ENCODE peak calls at places on chromosomes 1 and 21, in nine cellular contexts. One of them, this sample, is unnamed.

GRCh38 chr1:119882172-119883029 is 13.9 kb downstream of the ADAM30 start:
- DNase-seq in fibroblast of the aortic adventitia: peak
- DNase-seq in right atrium auricular region: no peak
- DNase-seq in breast epithelium: no peak
- DNase-seq in cardiac muscle cell: no peak
- DNase-seq in A549: no peak
- DNase-seq in HFFc6: peak
- DNase-seq in mesothelial cell of epicardium: no peak
- DNase-seq in IMR-90: peak
- DNase-seq in this sample: no peak

GRCh38 chr1:178501705-178502329 is 5.1 kb upstream of the CLEC20A start:
- DNase-seq in fibroblast of the aortic adventitia: peak
- DNase-seq in right atrium auricular region: peak
- DNase-seq in mesothelial cell of epicardium: peak
- DNase-seq in IMR-90: peak
- DNase-seq in breast epithelium: peak
- DNase-seq in cardiac muscle cell: peak
- DNase-seq in A549: peak
- DNase-seq in HFFc6: peak
- DNase-seq in this sample: peak

GRCh38 chr1:47313915-47314664 is at the start of gene STIL:
- DNase-seq in mesothelial cell of epicardium: peak
- DNase-seq in cardiac muscle cell: peak
- DNase-seq in right atrium auricular region: peak
- DNase-seq in fibroblast of the aortic adventitia: peak
- DNase-seq in IMR-90: peak
- DNase-seq in breast epithelium: peak
- DNase-seq in A549: peak
- DNase-seq in HFFc6: peak
- DNase-seq in this sample: peak

GRCh38 chr1:11538886-11539285 is 59.9 kb downstream of the DISP3 start:
- DNase-seq in HFFc6: no peak
- DNase-seq in mesothelial cell of epicardium: no peak
- DNase-seq in IMR-90: no peak
- DNase-seq in cardiac muscle cell: no peak
- DNase-seq in A549: no peak
- DNase-seq in right atrium auricular region: no peak
- DNase-seq in fibroblast of the aortic adventitia: no peak
- DNase-seq in breast epithelium: no peak
- DNase-seq in this sample: no peak

GRCh38 chr1:202959276-202959620 is 1.1 kb upstream of the ADIPOR1 start:
- DNase-seq in A549: peak
- DNase-seq in IMR-90: peak
- DNase-seq in right atrium auricular region: no peak
- DNase-seq in fibroblast of the aortic adventitia: no peak
- DNase-seq in HFFc6: peak
- DNase-seq in mesothelial cell of epicardium: no peak
- DNase-seq in breast epithelium: no peak
- DNase-seq in cardiac muscle cell: no peak
- DNase-seq in this sample: no peak

GRCh38 chr1:87252406-87252805 is 76.3 kb upstream of the LMO4 start:
- DNase-seq in IMR-90: peak
- DNase-seq in cardiac muscle cell: peak
- DNase-seq in right atrium auricular region: no peak
- DNase-seq in mesothelial cell of epicardium: no peak
- DNase-seq in HFFc6: no peak
- DNase-seq in fibroblast of the aortic adventitia: peak
- DNase-seq in A549: no peak
- DNase-seq in breast epithelium: no peak
- DNase-seq in this sample: peak

GRCh38 chr1:172638249-172638648 is 20.7 kb upstream of the FASLG start:
- DNase-seq in breast epithelium: no peak
- DNase-seq in IMR-90: no peak
- DNase-seq in fibroblast of the aortic adventitia: no peak
- DNase-seq in right atrium auricular region: no peak
- DNase-seq in A549: no peak
- DNase-seq in HFFc6: no peak
- DNase-seq in cardiac muscle cell: no peak
- DNase-seq in mesothelial cell of epicardium: no peak
- DNase-seq in this sample: no peak

GRCh38 chr21:19475525-19475924 is 1071.9 kb upstream of the TMPRSS15 start:
- DNase-seq in fibroblast of the aortic adventitia: no peak
- DNase-seq in breast epithelium: no peak
- DNase-seq in mesothelial cell of epicardium: no peak
- DNase-seq in cardiac muscle cell: peak
- DNase-seq in HFFc6: no peak
- DNase-seq in right atrium auricular region: no peak
- DNase-seq in A549: no peak
- DNase-seq in IMR-90: no peak
- DNase-seq in this sample: no peak

GRCh38 chr1:194369060-194369459 is 1182.6 kb upstream of the B3GALT2 start:
- DNase-seq in breast epithelium: no peak
- DNase-seq in A549: no peak
- DNase-seq in fibroblast of the aortic adventitia: no peak
- DNase-seq in right atrium auricular region: no peak
- DNase-seq in HFFc6: peak
- DNase-seq in IMR-90: peak
- DNase-seq in mesothelial cell of epicardium: no peak
- DNase-seq in cardiac muscle cell: no peak
- DNase-seq in this sample: no peak

DNA sequence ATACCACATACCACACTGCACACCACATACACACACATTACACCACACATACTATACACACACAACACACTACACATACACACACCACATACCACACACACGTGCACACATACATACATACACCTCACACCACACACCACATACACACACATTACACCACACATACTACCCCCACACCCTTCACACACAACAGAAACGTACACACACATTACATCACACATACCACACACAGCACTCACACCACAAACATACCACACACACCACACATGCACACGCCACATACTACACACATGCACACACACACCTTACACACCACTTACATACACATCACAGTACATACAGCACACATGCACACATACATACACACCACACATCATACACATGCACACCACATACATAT is 28.5 kb downstream of the RAB7B start:
- DNase-seq in fibroblast of the aortic adventitia: no peak
- DNase-seq in right atrium auricular region: no peak
- DNase-seq in A549: no peak
- DNase-seq in IMR-90: no peak
- DNase-seq in cardiac muscle cell: no peak
- DNase-seq in mesothelial cell of epicardium: no peak
- DNase-seq in HFFc6: no peak
- DNase-seq in breast epithelium: no peak
- DNase-seq in this sample: no peak
- TF ChIP-seq CTCF in fibroblast of the aortic adventitia: no peak
- TF ChIP-seq CTCF in right atrium auricular region: no peak
- TF ChIP-seq CTCF in A549: no peak
- TF ChIP-seq CTCF in IMR-90: no peak
- TF ChIP-seq CTCF in cardiac muscle cell: no peak
- TF ChIP-seq CTCF in mesothelial cell of epicardium: no peak
- TF ChIP-seq CTCF in HFFc6: no peak
- TF ChIP-seq CTCF in breast epithelium: no peak
- TF ChIP-seq CTCF in this sample: no peak

GRCh38 chr1:29488794-29489309 is 252.5 kb downstream of the PTPRU start:
- DNase-seq in right atrium auricular region: peak
- DNase-seq in fibroblast of the aortic adventitia: no peak
- DNase-seq in breast epithelium: no peak
- DNase-seq in A549: no peak
- DNase-seq in cardiac muscle cell: no peak
- DNase-seq in IMR-90: no peak
- DNase-seq in HFFc6: no peak
- DNase-seq in mesothelial cell of epicardium: no peak
- DNase-seq in this sample: no peak
- TF ChIP-seq CTCF in right atrium auricular region: no peak
- TF ChIP-seq CTCF in fibroblast of the aortic adventitia: no peak
- TF ChIP-seq CTCF in breast epithelium: no peak
- TF ChIP-seq CTCF in A549: no peak
- TF ChIP-seq CTCF in cardiac muscle cell: no peak
- TF ChIP-seq CTCF in IMR-90: no peak
- TF ChIP-seq CTCF in HFFc6: no peak
- TF ChIP-seq CTCF in mesothelial cell of epicardium: no peak
- TF ChIP-seq CTCF in this sample: no peak

DNA sequence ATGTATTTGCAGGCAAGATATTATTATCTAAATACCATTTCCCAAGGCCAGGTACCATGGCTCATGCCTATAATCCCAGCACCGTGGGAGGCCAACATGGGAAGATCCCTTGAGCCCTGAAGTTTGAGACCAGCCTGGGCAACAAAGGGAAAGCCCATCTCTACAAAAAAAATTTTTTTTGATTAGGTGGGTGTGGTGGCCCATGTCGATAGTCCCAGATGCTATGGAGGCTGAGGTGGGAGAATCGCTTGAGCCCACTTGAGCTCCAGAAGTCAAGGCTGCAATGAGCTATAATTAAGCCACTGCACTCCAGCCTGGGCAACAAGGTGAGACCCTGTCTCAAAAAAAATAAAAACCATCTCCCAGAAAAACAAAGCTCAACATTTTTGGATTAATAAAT is 2.2 kb downstream of the STMN1 start:
- DNase-seq in HFFc6: no peak
- DNase-seq in cardiac muscle cell: no peak
- DNase-seq in fibroblast of the aortic adventitia: no peak
- DNase-seq in A549: no peak
- DNase-seq in breast epithelium: no peak
- DNase-seq in mesothelial cell of epicardium: no peak
- DNase-seq in right atrium auricular region: no peak
- DNase-seq in IMR-90: no peak
- DNase-seq in this sample: no peak
- TF ChIP-seq CTCF in HFFc6: no peak
- TF ChIP-seq CTCF in cardiac muscle cell: no peak
- TF ChIP-seq CTCF in fibroblast of the aortic adventitia: no peak
- TF ChIP-seq CTCF in A549: no peak
- TF ChIP-seq CTCF in breast epithelium: no peak
- TF ChIP-seq CTCF in mesothelial cell of epicardium: no peak
- TF ChIP-seq CTCF in right atrium auricular region: no peak
- TF ChIP-seq CTCF in IMR-90: no peak
- TF ChIP-seq CTCF in this sample: no peak

GRCh38 chr1:43499882-43500281 is 30.8 kb upstream of the PTPRF start:
- DNase-seq in breast epithelium: no peak
- DNase-seq in IMR-90: no peak
- DNase-seq in mesothelial cell of epicardium: no peak
- DNase-seq in HFFc6: no peak
- DNase-seq in cardiac muscle cell: no peak
- DNase-seq in A549: no peak
- DNase-seq in fibroblast of the aortic adventitia: no peak
- DNase-seq in right atrium auricular region: no peak
- DNase-seq in this sample: no peak
- TF ChIP-seq CTCF in breast epithelium: no peak
- TF ChIP-seq CTCF in IMR-90: no peak
- TF ChIP-seq CTCF in mesothelial cell of epicardium: no peak
- TF ChIP-seq CTCF in HFFc6: peak
- TF ChIP-seq CTCF in cardiac muscle cell: no peak
- TF ChIP-seq CTCF in A549: no peak
- TF ChIP-seq CTCF in fibroblast of the aortic adventitia: no peak
- TF ChIP-seq CTCF in right atrium auricular region: no peak
- TF ChIP-seq CTCF in this sample: no peak

GRCh38 chr1:234212764-234213406 is 160.4 kb upstream of the COA6 start:
- DNase-seq in right atrium auricular region: peak
- DNase-seq in breast epithelium: no peak
- DNase-seq in cardiac muscle cell: peak
- DNase-seq in IMR-90: peak
- DNase-seq in mesothelial cell of epicardium: no peak
- DNase-seq in fibroblast of the aortic adventitia: peak
- DNase-seq in HFFc6: no peak
- DNase-seq in A549: peak
- DNase-seq in this sample: no peak
- TF ChIP-seq CTCF in right atrium auricular region: no peak
- TF ChIP-seq CTCF in breast epithelium: no peak
- TF ChIP-seq CTCF in cardiac muscle cell: peak
- TF ChIP-seq CTCF in IMR-90: peak
- TF ChIP-seq CTCF in mesothelial cell of epicardium: no peak
- TF ChIP-seq CTCF in fibroblast of the aortic adventitia: peak
- TF ChIP-seq CTCF in HFFc6: peak
- TF ChIP-seq CTCF in A549: peak
- TF ChIP-seq CTCF in this sample: peak

DNA sequence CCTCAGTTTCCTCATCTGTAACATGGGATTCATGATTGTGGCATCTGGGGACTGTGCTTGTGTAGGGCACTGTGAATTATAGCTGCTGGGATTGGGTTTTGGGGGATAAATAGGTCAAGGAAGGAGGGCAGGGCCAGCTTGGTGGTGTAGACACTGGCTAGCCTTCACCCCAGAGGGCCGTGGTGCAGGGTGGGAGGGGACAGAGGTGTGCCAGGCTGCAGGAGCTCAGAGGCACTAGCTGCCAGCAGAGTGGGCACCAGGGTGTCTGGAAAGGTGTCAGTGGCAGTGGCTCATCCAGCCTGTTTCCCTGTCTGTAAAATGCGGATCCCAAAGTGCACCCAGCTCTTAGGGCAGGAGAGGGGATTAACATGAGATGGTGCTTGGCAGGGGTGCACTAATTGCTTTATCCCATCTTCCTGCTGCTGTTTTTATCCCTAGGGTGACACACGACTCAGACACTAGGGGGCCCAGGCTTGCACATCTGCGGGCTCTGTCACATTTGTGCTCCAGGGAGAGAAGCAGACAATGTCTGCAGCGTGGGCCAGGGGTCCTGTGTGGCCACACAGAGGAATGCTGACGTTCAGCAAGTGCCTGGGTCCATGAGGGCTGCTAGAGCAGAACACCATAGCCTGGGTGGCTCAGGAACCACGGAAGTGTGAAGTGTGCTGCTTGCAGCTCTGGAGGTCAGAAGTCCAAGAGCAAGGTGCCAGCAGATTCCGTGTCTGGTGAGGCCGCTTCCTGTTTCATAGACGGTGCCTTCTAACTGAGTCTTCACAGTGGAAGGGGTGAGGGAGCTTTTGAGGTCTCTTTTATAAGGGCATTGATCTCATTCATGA is 19.3 kb downstream of the OBSCN start:
- DNase-seq in cardiac muscle cell: peak
- DNase-seq in fibroblast of the aortic adventitia: no peak
- DNase-seq in A549: no peak
- DNase-seq in HFFc6: peak
- DNase-seq in mesothelial cell of epicardium: peak
- DNase-seq in breast epithelium: no peak
- DNase-seq in IMR-90: peak
- DNase-seq in right atrium auricular region: no peak
- DNase-seq in this sample: no peak
- TF ChIP-seq CTCF in cardiac muscle cell: peak
- TF ChIP-seq CTCF in fibroblast of the aortic adventitia: peak
- TF ChIP-seq CTCF in A549: no peak
- TF ChIP-seq CTCF in HFFc6: peak
- TF ChIP-seq CTCF in mesothelial cell of epicardium: no peak
- TF ChIP-seq CTCF in breast epithelium: no peak
- TF ChIP-seq CTCF in IMR-90: peak
- TF ChIP-seq CTCF in right atrium auricular region: no peak
- TF ChIP-seq CTCF in this sample: peak

This sample was measured in AG09319.